ENCODE peak calls at places on chromosomes 6 and 20, in seven cellular contexts. One of them, this sample, is unnamed.

GRCh38 chr20:46293084-46293483 is 15.2 kb downstream of the CDH22 start:
- DNase-seq in H9: no peak
- DNase-seq in IMR-90: peak
- DNase-seq in H1: no peak
- DNase-seq in neuronal stem cell: peak
- DNase-seq in mesenchymal stem cell: peak
- DNase-seq in trophoblast cell: peak
- DNase-seq in this sample: peak

GRCh38 chr6:131258816-131259476 is 123.7 kb downstream of the AKAP7 start:
- DNase-seq in H9: no peak
- DNase-seq in IMR-90: peak
- DNase-seq in H1: no peak
- DNase-seq in neuronal stem cell: no peak
- DNase-seq in mesenchymal stem cell: peak
- DNase-seq in trophoblast cell: no peak
- DNase-seq in this sample: peak

GRCh38 chr6:166005401-166005845 is 162.2 kb downstream of the TBXT start:
- DNase-seq in H9: no peak
- DNase-seq in IMR-90: peak
- DNase-seq in H1: no peak
- DNase-seq in neuronal stem cell: no peak
- DNase-seq in mesenchymal stem cell: peak
- DNase-seq in trophoblast cell: peak
- DNase-seq in this sample: no peak

GRCh38 chr6:28841290-28841689 is 82.5 kb downstream of the TRIM27 start:
- DNase-seq in H9: peak
- DNase-seq in IMR-90: no peak
- DNase-seq in H1: no peak
- DNase-seq in neuronal stem cell: no peak
- DNase-seq in mesenchymal stem cell: no peak
- DNase-seq in trophoblast cell: peak
- DNase-seq in this sample: peak

GRCh38 chr20:53657732-53658131 is 64.1 kb upstream of the ZNF217 start:
- DNase-seq in H9: no peak
- DNase-seq in IMR-90: no peak
- DNase-seq in H1: no peak
- DNase-seq in neuronal stem cell: no peak
- DNase-seq in mesenchymal stem cell: no peak
- DNase-seq in trophoblast cell: no peak
- DNase-seq in this sample: peak

GRCh38 chr6:46651006-46651405 is 1.6 kb downstream of the CYP39A1 start:
- DNase-seq in H9: no peak
- DNase-seq in IMR-90: peak
- DNase-seq in H1: no peak
- DNase-seq in neuronal stem cell: no peak
- DNase-seq in mesenchymal stem cell: peak
- DNase-seq in trophoblast cell: no peak
- DNase-seq in this sample: no peak

GRCh38 chr6:56649782-56650181 is 7.1 kb upstream of the DST start:
- DNase-seq in H9: no peak
- DNase-seq in IMR-90: peak
- DNase-seq in H1: no peak
- DNase-seq in neuronal stem cell: no peak
- DNase-seq in mesenchymal stem cell: peak
- DNase-seq in trophoblast cell: peak
- DNase-seq in this sample: no peak

GRCh38 chr6:85419046-85419759 is 30.7 kb upstream of the NT5E start:
- DNase-seq in H9: no peak
- DNase-seq in IMR-90: no peak
- DNase-seq in H1: no peak
- DNase-seq in neuronal stem cell: no peak
- DNase-seq in mesenchymal stem cell: no peak
- DNase-seq in trophoblast cell: no peak
- DNase-seq in this sample: no peak

GRCh38 chr6:52422156-52422555 is 2.0 kb downstream of the EFHC1 start:
- DNase-seq in H9: no peak
- DNase-seq in IMR-90: no peak
- DNase-seq in H1: no peak
- DNase-seq in neuronal stem cell: no peak
- DNase-seq in mesenchymal stem cell: no peak
- DNase-seq in trophoblast cell: no peak
- DNase-seq in this sample: no peak

GRCh38 chr6:14921170-14921569 is 324.7 kb upstream of the JARID2 start:
- DNase-seq in H9: peak
- DNase-seq in IMR-90: peak
- DNase-seq in H1: no peak
- DNase-seq in neuronal stem cell: no peak
- DNase-seq in mesenchymal stem cell: peak
- DNase-seq in trophoblast cell: peak
- DNase-seq in this sample: no peak

GRCh38 chr6:44094403-44095242 is 32.6 kb downstream of the MRPL14 start:
- DNase-seq in H9: no peak
- DNase-seq in IMR-90: no peak
- DNase-seq in H1: no peak
- DNase-seq in neuronal stem cell: no peak
- DNase-seq in mesenchymal stem cell: no peak
- DNase-seq in trophoblast cell: no peak
- DNase-seq in this sample: no peak

GRCh38 chr6:111764238-111765182 is 108.7 kb downstream of the FYN start:
- DNase-seq in H9: peak
- DNase-seq in IMR-90: no peak
- DNase-seq in H1: no peak
- DNase-seq in neuronal stem cell: no peak
- DNase-seq in mesenchymal stem cell: no peak
- DNase-seq in trophoblast cell: no peak
- DNase-seq in this sample: peak

GRCh38 chr6:41736207-41736710 is 851 bp upstream of the TFEB start:
- DNase-seq in H9: peak
- DNase-seq in IMR-90: no peak
- DNase-seq in H1: no peak
- DNase-seq in neuronal stem cell: no peak
- DNase-seq in mesenchymal stem cell: no peak
- DNase-seq in trophoblast cell: peak
- DNase-seq in this sample: peak

GRCh38 chr6:90369024-90369519 is 72.4 kb upstream of the BACH2 start:
- DNase-seq in H9: peak
- DNase-seq in IMR-90: peak
- DNase-seq in H1: peak
- DNase-seq in neuronal stem cell: peak
- DNase-seq in mesenchymal stem cell: peak
- DNase-seq in trophoblast cell: peak
- DNase-seq in this sample: peak

GRCh38 chr20:39090881-39091280 is 128.7 kb downstream of the DHX35 start:
- DNase-seq in H9: no peak
- DNase-seq in IMR-90: no peak
- DNase-seq in H1: no peak
- DNase-seq in neuronal stem cell: no peak
- DNase-seq in mesenchymal stem cell: no peak
- DNase-seq in trophoblast cell: no peak
- DNase-seq in this sample: peak

DNA sequence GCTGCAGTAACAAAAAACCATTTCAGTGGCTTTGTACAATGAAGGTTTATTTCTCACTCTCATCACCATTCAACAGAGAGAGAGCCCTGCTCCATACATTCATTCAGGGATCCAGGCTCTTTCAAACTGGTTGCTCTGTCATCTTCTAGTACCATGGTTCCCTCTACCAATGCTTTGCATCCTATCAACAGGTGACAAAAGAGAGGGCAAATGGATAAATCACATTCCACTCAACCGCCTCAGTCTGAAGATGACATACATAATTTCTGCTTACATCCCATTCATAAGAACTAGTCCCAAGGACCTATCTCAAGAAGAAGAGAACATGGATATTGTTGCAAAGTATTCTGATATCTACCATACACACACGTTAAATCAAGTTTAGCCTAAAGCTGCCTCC is 51.6 kb downstream of the IYD start:
- DNase-seq in H9: no peak
- DNase-seq in IMR-90: no peak
- DNase-seq in H1: no peak
- DNase-seq in neuronal stem cell: no peak
- DNase-seq in mesenchymal stem cell: no peak
- DNase-seq in trophoblast cell: no peak
- DNase-seq in this sample: no peak
- H2BK120ac ChIP-seq in H9: no peak
- H2BK120ac ChIP-seq in IMR-90: no peak
- H2BK120ac ChIP-seq in H1: no peak
- H2BK120ac ChIP-seq in neuronal stem cell: no peak
- H2BK120ac ChIP-seq in mesenchymal stem cell: no peak
- H2BK120ac ChIP-seq in trophoblast cell: no peak
- H2BK120ac ChIP-seq in this sample: no peak

GRCh38 chr20:35013421-35014411 is 58.0 kb downstream of the MYH7B start:
- DNase-seq in H9: peak
- DNase-seq in IMR-90: no peak
- DNase-seq in H1: no peak
- DNase-seq in neuronal stem cell: no peak
- DNase-seq in mesenchymal stem cell: no peak
- DNase-seq in trophoblast cell: no peak
- DNase-seq in this sample: no peak

GRCh38 chr20:35010405-35011192 is 54.9 kb downstream of the MYH7B start:
- DNase-seq in H9: peak
- DNase-seq in IMR-90: no peak
- DNase-seq in H1: no peak
- DNase-seq in neuronal stem cell: no peak
- DNase-seq in mesenchymal stem cell: no peak
- DNase-seq in trophoblast cell: no peak
- DNase-seq in this sample: no peak

GRCh38 chr20:35014537-35014936 is 58.9 kb downstream of the MYH7B start:
- DNase-seq in H9: peak
- DNase-seq in IMR-90: no peak
- DNase-seq in H1: no peak
- DNase-seq in neuronal stem cell: no peak
- DNase-seq in mesenchymal stem cell: no peak
- DNase-seq in trophoblast cell: peak
- DNase-seq in this sample: no peak

GRCh38 chr20:35011589-35012226 is 56.0 kb downstream of the MYH7B start:
- DNase-seq in H9: peak
- DNase-seq in IMR-90: no peak
- DNase-seq in H1: no peak
- DNase-seq in neuronal stem cell: no peak
- DNase-seq in mesenchymal stem cell: no peak
- DNase-seq in trophoblast cell: no peak
- DNase-seq in this sample: no peak

GRCh38 chr20:35012227-35013069 is 56.8 kb downstream of the MYH7B start:
- DNase-seq in H9: peak
- DNase-seq in IMR-90: no peak
- DNase-seq in H1: no peak
- DNase-seq in neuronal stem cell: no peak
- DNase-seq in mesenchymal stem cell: no peak
- DNase-seq in trophoblast cell: no peak
- DNase-seq in this sample: no peak
- H3K23ac ChIP-seq in H9: no peak
- H3K23ac ChIP-seq in IMR-90: no peak
- H3K23ac ChIP-seq in H1: no peak
- H3K23ac ChIP-seq in neuronal stem cell: no peak
- H3K23ac ChIP-seq in mesenchymal stem cell: no peak
- H3K23ac ChIP-seq in trophoblast cell: no peak
- H3K23ac ChIP-seq in this sample: no peak

GRCh38 chr20:48040051-48040450 is 254.8 kb upstream of the SULF2 start:
- DNase-seq in H9: no peak
- DNase-seq in IMR-90: no peak
- DNase-seq in H1: no peak
- DNase-seq in neuronal stem cell: no peak
- DNase-seq in mesenchymal stem cell: no peak
- DNase-seq in trophoblast cell: no peak
- DNase-seq in this sample: no peak

GRCh38 chr20:48039514-48039913 is 254.2 kb upstream of the SULF2 start:
- DNase-seq in H9: no peak
- DNase-seq in IMR-90: no peak
- DNase-seq in H1: no peak
- DNase-seq in neuronal stem cell: no peak
- DNase-seq in mesenchymal stem cell: no peak
- DNase-seq in trophoblast cell: no peak
- DNase-seq in this sample: no peak

GRCh38 chr20:48040491-48040890 is 255.2 kb upstream of the SULF2 start:
- DNase-seq in H9: no peak
- DNase-seq in IMR-90: no peak
- DNase-seq in H1: no peak
- DNase-seq in neuronal stem cell: no peak
- DNase-seq in mesenchymal stem cell: no peak
- DNase-seq in trophoblast cell: no peak
- DNase-seq in this sample: no peak

GRCh38 chr20:48041078-48041780 is 255.9 kb upstream of the SULF2 start:
- DNase-seq in H9: no peak
- DNase-seq in IMR-90: no peak
- DNase-seq in H1: no peak
- DNase-seq in neuronal stem cell: no peak
- DNase-seq in mesenchymal stem cell: no peak
- DNase-seq in trophoblast cell: no peak
- DNase-seq in this sample: no peak

GRCh38 chr20:48038703-48039102 is 253.4 kb upstream of the SULF2 start:
- DNase-seq in H9: no peak
- DNase-seq in IMR-90: no peak
- DNase-seq in H1: no peak
- DNase-seq in neuronal stem cell: no peak
- DNase-seq in mesenchymal stem cell: no peak
- DNase-seq in trophoblast cell: no peak
- DNase-seq in this sample: no peak
- H2BK120ac ChIP-seq in H9: no peak
- H2BK120ac ChIP-seq in IMR-90: no peak
- H2BK120ac ChIP-seq in H1: no peak
- H2BK120ac ChIP-seq in neuronal stem cell: no peak
- H2BK120ac ChIP-seq in mesenchymal stem cell: no peak
- H2BK120ac ChIP-seq in trophoblast cell: no peak
- H2BK120ac ChIP-seq in this sample: no peak

GRCh38 chr20:25077610-25078169 is 4.3 kb downstream of the VSX1 start:
- DNase-seq in H9: peak
- DNase-seq in IMR-90: peak
- DNase-seq in H1: no peak
- DNase-seq in neuronal stem cell: no peak
- DNase-seq in mesenchymal stem cell: peak
- DNase-seq in trophoblast cell: peak
- DNase-seq in this sample: no peak

GRCh38 chr20:25076731-25077609 is 5.0 kb downstream of the VSX1 start:
- DNase-seq in H9: peak
- DNase-seq in IMR-90: peak
- DNase-seq in H1: no peak
- DNase-seq in neuronal stem cell: no peak
- DNase-seq in mesenchymal stem cell: no peak
- DNase-seq in trophoblast cell: peak
- DNase-seq in this sample: no peak

GRCh38 chr20:25081065-25081729 is 744 bp downstream of the VSX1 start:
- DNase-seq in H9: peak
- DNase-seq in IMR-90: no peak
- DNase-seq in H1: no peak
- DNase-seq in neuronal stem cell: peak
- DNase-seq in mesenchymal stem cell: peak
- DNase-seq in trophoblast cell: peak
- DNase-seq in this sample: peak

GRCh38 chr20:25078662-25079061 is 3.3 kb downstream of the VSX1 start:
- DNase-seq in H9: peak
- DNase-seq in IMR-90: no peak
- DNase-seq in H1: no peak
- DNase-seq in neuronal stem cell: no peak
- DNase-seq in mesenchymal stem cell: no peak
- DNase-seq in trophoblast cell: no peak
- DNase-seq in this sample: no peak

DNA sequence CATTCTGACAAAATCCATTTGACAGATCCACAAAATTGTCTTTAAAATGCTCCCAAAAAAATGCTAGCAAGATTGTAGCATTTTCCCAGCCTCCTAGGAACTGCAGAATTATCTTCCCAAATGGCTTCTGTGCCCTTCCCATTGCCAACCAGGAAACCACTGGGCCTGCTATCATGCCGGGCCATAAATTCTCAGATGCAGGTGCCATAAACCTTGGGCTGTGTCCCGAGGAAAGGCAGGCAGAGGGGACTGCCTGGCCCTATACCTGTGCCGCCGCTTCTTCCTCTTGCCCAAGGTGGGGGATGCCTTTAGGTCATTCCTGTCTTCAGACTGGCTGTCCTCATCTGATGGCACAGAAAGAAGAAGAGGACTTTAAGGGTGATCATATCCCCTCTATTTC is 2.8 kb downstream of the VSX1 start:
- DNase-seq in H9: no peak
- DNase-seq in IMR-90: no peak
- DNase-seq in H1: no peak
- DNase-seq in neuronal stem cell: no peak
- DNase-seq in mesenchymal stem cell: no peak
- DNase-seq in trophoblast cell: no peak
- DNase-seq in this sample: no peak
- H3K23ac ChIP-seq in H9: no peak
- H3K23ac ChIP-seq in IMR-90: no peak
- H3K23ac ChIP-seq in H1: no peak
- H3K23ac ChIP-seq in neuronal stem cell: no peak
- H3K23ac ChIP-seq in mesenchymal stem cell: no peak
- H3K23ac ChIP-seq in trophoblast cell: no peak
- H3K23ac ChIP-seq in this sample: no peak